ENCODE peak calls at places on chromosomes 12 and 14, in four cellular contexts. A is prostate gland, M is BJ, K is fibroblast of lung. R is an unnamed sample.

GRCh38 chr12:21992823-21993222 is 51.6 kb upstream of the ABCC9 start:
- DNase-seq in A (no peak), K (no peak), M (no peak), R (no peak)

GRCh38 chr12:118187746-118188390 is 51.9 kb downstream of the PEBP1 start:
- DNase-seq in M (no peak), K (peak), A (no peak), R (no peak)

GRCh38 chr12:34398706-34399630 is 376.7 kb downstream of the ALG10 start:
- DNase-seq in K (no peak), A (peak), M (no peak), R (no peak)

GRCh38 chr12:12689672-12690287 is 6.2 kb downstream of the GPR19 start:
- DNase-seq in M (no peak), K (peak), A (no peak), R (no peak)

GRCh38 chr12:22257100-22257499 is 77.4 kb downstream of the ST8SIA1 start:
- DNase-seq in M (no peak), A (no peak), K (no peak), R (no peak)

GRCh38 chr12:12726543-12727093 is 9.4 kb downstream of the CDKN1B start:
- DNase-seq in A (no peak), K (peak), M (peak), R (peak)

GRCh38 chr12:64943686-64944085 is 119.2 kb downstream of the TBC1D30 start:
- DNase-seq in A (no peak), M (no peak), K (peak), R (peak)

GRCh38 chr12:117036046-117036445 is 63.2 kb downstream of the TESC start:
- DNase-seq in A (no peak), K (no peak), M (no peak), R (no peak)

GRCh38 chr12:124322271-124322998 is 27.5 kb downstream of the RFLNA start:
- DNase-seq in A (no peak), K (peak), M (no peak), R (no peak)

GRCh38 chr12:16458521-16459078 is 111.2 kb downstream of the MGST1 start:
- DNase-seq in A (no peak), M (no peak), K (no peak), R (no peak)

GRCh38 chr14:43003845-43004244 is 1397.2 kb downstream of the LRFN5 start:
- DNase-seq in M (no peak), A (no peak), K (peak), R (no peak)

GRCh38 chr12:92506460-92506859 is 196.3 kb upstream of the PLEKHG7 start:
- DNase-seq in M (no peak), A (no peak), K (no peak), R (no peak)

GRCh38 chr12:13176257-13176656 is 20.3 kb upstream of the EMP1 start:
- DNase-seq in M (no peak), K (no peak), A (no peak), R (no peak)

GRCh38 chr14:91892918-91893527 is 25.7 kb upstream of the TC2N start:
- DNase-seq in M (no peak), A (no peak), K (no peak), R (no peak)

GRCh38 chr12:52164624-52165023 is 27.2 kb downstream of the KRT80 start:
- DNase-seq in M (no peak), K (no peak), A (no peak), R (no peak)

GRCh38 chr12:106304001-106304421 is 1.5 kb downstream of the TCP11L2 start:
- DNase-seq in M (no peak), A (no peak), K (no peak), R (no peak)

GRCh38 chr12:106304797-106305196 is 2.3 kb downstream of the TCP11L2 start:
- DNase-seq in A (no peak), M (no peak), K (no peak), R (no peak)

GRCh38 chr12:106302401-106303201 is at the start of gene TCP11L2:
- DNase-seq in K (peak), A (peak), M (no peak), R (no peak)

GRCh38 chr12:106301611-106302321 is 767 bp upstream of the TCP11L2 start:
- DNase-seq in K (peak), A (peak), M (no peak), R (no peak)

DNA sequence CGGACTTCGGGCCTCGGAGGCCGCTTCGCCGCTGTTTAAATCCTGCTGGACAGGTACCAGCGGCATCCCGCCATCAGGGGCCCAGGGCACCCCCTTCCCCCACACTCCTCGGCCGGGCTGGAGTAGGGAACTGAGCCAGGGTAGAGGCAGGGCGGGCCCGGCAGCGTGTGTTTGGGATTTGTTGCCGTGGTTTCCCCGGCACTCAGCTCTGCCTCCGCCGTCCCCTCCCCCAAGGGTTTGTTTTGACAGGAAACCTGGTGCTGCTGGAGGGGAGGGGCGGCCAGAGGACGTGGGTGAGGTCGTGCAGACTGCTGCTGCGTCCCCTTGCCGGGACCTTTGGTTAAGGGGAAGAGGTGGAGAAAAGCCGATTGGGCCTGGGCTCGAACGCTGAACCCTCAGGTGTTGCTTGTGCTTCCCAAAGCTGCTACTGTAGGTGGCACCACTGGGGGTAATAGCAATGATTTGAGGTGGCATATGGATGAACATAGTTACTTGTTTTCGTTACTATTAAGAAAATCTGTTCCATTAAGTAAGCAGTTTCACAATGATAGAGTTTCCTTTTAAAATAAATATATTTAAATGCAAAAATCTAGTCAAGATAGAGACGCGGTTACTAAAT is 778 bp downstream of the TCP11L2 start:
- DNase-seq in A (peak), M (no peak), K (peak), R (no peak)
- H3K4me3 ChIP-seq in A (peak), M (peak), K (peak), R (peak)

GRCh38 chr12:98373982-98374381 is 141.4 kb upstream of the TMPO start:
- DNase-seq in K (no peak), A (no peak), M (no peak), R (no peak)

GRCh38 chr12:98379106-98379505 is 136.3 kb upstream of the TMPO start:
- DNase-seq in M (no peak), A (no peak), K (no peak), R (no peak)
- TF ChIP-seq CTCF in M (no peak), A (no peak), K (no peak), R (no peak)

DNA sequence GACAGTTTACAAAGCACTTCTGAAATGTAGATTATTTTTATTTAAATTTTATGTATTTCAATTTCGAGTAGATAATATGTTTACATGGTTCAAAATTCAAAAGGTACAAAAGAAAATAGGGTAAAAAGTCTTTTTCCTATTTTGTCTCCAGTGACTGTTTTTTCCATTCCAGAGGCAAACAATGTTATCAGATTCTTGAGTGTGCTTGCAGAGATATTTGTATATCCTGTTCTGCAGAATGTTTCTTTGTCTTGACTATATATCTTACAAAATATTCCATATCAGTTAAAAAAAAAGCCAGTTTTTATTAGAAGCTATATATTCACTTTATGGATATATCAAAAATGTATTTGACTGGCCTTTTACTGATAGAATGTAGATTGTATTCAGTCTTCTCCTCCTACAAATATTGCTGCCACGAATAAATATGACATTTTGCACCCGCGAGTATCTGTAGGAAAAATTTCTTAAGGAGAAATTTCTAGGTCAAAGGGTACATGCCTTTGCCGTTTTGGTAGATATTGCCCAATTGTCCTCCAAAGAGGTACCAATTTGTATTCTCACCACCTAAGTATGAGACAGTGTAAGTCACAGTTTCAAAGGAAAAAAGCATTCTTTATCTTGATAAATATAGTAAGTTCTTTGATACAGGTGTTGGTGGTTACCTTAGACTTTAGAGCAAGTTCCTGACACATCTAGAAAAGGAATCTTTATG is 2.2 kb downstream of the KLRG1 start:
- DNase-seq in A (no peak), K (no peak), M (no peak), R (no peak)
- H3K4me3 ChIP-seq in A (no peak), K (no peak), M (no peak), R (no peak)

DNA sequence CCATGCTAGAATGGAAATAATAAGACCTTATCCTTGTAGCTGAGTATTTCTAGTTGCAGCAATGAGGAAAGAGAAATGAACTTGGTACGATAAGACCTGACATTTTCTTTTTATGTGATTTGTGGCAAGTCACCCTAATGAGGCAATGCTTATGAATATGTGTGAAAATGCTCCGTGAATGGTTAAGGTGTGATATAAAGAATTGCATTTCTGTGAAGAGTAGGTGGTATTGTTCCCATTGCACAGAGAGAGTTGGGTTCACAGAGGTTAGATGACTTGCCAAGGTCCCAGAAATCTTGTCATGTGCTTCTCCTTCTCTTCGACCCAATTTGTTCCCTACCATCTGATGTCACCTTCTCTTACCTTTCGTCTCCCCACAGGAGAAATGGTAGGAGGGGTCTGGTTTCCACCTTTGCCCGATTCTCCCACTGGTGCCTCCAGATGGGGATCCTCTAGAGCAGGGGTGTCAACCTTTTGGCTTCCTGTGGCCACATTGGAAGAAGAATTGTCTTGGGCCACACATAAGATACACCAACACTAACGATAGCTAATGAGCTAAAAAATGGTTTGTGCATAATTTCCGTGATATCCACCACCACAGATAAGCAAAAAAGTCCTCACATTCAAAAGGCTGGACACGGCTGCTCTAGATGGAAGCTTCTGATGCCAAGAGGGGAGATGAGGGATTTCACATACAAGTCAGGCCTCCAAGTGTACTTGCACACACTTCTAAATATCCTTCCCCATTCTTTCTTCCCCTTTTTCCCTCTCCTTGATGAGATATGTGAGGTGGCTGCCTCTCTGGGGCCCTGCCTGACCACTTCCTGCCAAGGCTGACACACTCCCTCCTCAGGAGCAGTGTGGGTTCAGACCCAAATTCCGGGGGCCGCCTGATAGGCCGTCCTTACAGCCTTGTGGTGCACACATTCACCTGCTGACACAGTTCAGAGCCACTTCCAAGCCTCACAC is 96.1 kb downstream of the PLXNC1 start:
- DNase-seq in M (no peak), K (no peak), A (no peak), R (no peak)
- TF ChIP-seq CTCF in M (no peak), K (no peak), A (no peak), R (no peak)

GRCh38 chr12:94206886-94207285 is 58.5 kb downstream of the PLXNC1 start:
- DNase-seq in A (no peak), K (no peak), M (no peak), R (no peak)

GRCh38 chr12:94207467-94208432 is 59.4 kb downstream of the PLXNC1 start:
- DNase-seq in K (peak), M (no peak), A (no peak), R (no peak)

GRCh38 chr12:94209240-94209639 is 60.9 kb downstream of the PLXNC1 start:
- DNase-seq in K (no peak), A (no peak), M (no peak), R (no peak)

GRCh38 chr12:94211011-94211410 is 62.6 kb downstream of the PLXNC1 start:
- DNase-seq in M (no peak), A (no peak), K (no peak), R (no peak)

GRCh38 chr12:94208433-94208921 is 60.1 kb downstream of the PLXNC1 start:
- DNase-seq in K (no peak), M (no peak), A (no peak), R (no peak)
- H3K4me3 ChIP-seq in K (no peak), M (no peak), A (no peak), R (no peak)

GRCh38 chr14:60183724-60184596 is 18.8 kb upstream of the DHRS7 start:
- DNase-seq in K (peak), A (no peak), M (no peak), R (peak)

GRCh38 chr14:60188696-60189095 is 23.5 kb upstream of the DHRS7 start:
- DNase-seq in K (no peak), A (no peak), M (no peak), R (no peak)

GRCh38 chr14:60188115-60188514 is 22.9 kb upstream of the DHRS7 start:
- DNase-seq in K (no peak), M (no peak), A (no peak), R (no peak)

GRCh38 chr14:60183138-60183537 is 17.9 kb upstream of the DHRS7 start:
- DNase-seq in M (no peak), A (no peak), K (no peak), R (no peak)

DNA sequence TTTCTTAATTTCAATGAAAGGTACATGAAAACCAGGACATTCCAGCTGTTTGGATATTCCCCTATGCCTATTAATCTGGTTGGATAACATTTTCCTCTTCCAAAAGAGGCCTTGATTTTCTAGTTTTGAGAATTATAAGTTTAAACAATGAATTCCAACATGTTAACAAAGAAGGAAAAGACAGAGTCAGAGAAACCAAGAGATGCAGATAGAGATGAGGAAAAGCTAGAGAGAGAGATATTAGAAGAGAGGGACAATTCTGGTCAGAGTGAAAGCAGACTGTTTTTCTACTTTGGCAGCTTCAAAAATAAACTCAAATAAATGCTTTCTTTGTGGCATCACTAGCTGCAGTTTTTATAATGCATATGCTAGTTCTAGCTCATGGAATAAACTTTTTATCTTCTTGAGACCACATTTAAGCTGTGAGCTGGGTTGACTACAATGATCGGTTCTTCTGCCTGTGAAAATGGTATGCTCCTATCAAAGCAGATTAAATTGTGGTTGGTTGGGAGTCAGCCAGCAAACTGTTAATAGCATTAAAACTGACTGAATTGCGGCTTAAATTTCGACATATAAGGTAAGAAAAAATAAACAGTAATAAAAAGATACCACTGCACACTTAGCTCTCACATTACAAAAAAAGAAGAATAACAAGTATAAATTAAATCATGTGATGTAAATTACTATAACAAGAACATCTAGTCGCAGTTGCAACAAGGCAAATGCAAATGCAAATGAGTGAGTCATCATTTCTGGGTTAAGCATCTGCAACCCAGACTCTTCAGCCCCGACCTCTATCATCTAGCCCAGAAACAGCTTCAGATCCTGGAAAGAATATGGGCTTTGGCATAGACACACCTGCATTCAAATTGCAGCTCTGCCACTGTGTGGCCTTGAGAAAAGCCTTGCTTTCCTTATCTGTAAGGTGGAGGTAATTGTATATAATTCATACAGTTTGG is 19.7 kb upstream of the DHRS7 start:
- DNase-seq in M (no peak), K (no peak), A (no peak), R (no peak)
- TF ChIP-seq CTCF in M (no peak), K (no peak), A (no peak), R (no peak)

GRCh38 chr12:5432011-5432400 is at the start of gene NTF3:
- DNase-seq in A (peak), M (no peak), K (peak), R (no peak)

GRCh38 chr12:5428332-5429221 is 3.3 kb upstream of the NTF3 start:
- DNase-seq in A (no peak), K (peak), M (no peak), R (no peak)

GRCh38 chr12:5430639-5431603 is 987 bp upstream of the NTF3 start:
- DNase-seq in M (no peak), A (no peak), K (no peak), R (no peak)

GRCh38 chr12:5433081-5433839 is 1.4 kb downstream of the NTF3 start:
- DNase-seq in A (no peak), K (peak), M (no peak), R (no peak)

DNA sequence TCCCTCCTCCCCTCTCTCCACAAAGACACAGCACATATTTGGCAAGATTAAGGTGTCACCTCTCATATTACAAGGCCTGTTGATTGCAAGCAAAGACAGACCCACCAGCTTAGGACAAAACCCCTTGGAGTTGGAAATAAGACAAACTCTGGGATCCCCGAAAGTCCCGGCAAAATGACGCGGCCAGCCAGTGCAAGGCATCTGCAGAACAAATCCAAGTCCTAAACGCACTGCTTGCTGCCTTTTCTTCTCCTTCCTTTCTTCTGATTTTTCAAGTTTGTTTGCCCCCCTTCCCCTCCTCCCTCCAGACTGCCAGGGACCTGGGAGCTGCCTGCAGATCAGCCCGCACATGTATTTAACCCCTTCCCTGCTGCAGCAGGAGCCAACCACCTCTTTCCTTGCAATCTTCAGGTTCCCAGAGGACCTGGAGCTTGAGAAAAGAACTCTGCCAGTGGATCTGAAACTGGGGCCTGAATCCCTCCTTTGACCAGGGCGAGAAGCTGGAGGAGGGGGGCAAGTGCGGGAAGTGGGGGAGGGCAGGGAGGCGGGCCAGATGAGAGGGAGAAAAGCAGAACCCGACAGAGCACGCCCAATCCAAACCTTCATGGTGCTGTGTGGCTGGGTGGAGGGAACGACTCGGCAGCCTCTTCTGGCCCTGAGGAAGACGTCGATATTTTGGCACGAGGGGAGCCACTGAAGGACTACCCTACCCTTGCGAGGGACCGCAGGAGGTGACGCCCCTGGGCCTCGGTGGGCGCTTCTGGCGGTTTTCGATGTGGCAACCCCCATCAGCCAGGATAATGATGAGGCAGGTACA is 2.0 kb upstream of the NTF3 start:
- DNase-seq in M (no peak), K (no peak), A (no peak), R (no peak)
- H3K4me3 ChIP-seq in M (no peak), K (no peak), A (no peak), R (no peak)

DNA sequence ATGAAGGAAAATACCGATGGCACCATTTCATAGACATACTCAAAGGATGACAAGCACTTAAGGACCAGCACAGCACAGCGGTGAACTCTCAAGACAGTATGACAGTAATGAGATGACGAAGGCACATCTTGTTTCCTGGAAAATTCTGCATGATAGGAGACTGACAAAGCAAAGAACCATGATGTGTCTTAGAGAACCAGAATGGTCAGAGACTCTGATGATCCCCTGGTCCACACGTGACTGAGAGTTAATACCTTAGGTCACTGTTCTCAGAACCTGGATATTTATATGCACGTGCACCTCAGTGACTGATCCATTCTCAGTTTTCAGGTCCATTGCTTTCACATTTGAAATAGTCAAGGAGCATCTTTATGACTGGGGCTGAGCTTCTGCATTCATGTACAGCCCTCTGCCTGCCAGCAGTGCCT is 35.3 kb downstream of the PROX2 start:
- DNase-seq in M (no peak), A (no peak), K (no peak), R (no peak)
- TF ChIP-seq CTCF in M (no peak), A (no peak), K (no peak), R (no peak)

GRCh38 chr14:58280954-58281787 is 17.2 kb upstream of the ARID4A start:
- DNase-seq in K (peak), M (peak), A (peak), R (peak)
- H3K4me3 ChIP-seq in K (no peak), M (no peak), A (no peak), R (no peak)